ENCODE peak calls at places on chromosomes 2 and 18, in eight cellular contexts. L, F, Q, B, N, V, A and Y are unnamed samples.

GRCh38 chr2:111122631-111123421 is 2.1 kb downstream of the BCL2L11 start:
- DNase-seq in L (peak; percentile 34), F (peak; percentile 52), Q (no peak), B (peak; percentile 82), N (peak; percentile 87), V (peak; percentile 20), A (peak; percentile 92), Y (peak; percentile 17)

GRCh38 chr2:63432373-63432772 is 155.9 kb downstream of the WDPCP start:
- DNase-seq in L (no peak), F (no peak), Q (no peak), B (peak; percentile 63), N (no peak), V (no peak), A (no peak), Y (no peak)

GRCh38 chr2:86337235-86338099 is at the start of gene REEP1:
- DNase-seq in L (no peak), F (no peak), Q (no peak), B (no peak), N (no peak), V (no peak), A (peak; percentile 72), Y (peak; percentile 72)

GRCh38 chr2:196233033-196233807 is 61.8 kb upstream of the STK17B start:
- DNase-seq in L (peak; percentile 45), F (no peak), Q (no peak), B (peak; percentile 81), N (no peak), V (peak; percentile 41), A (peak; percentile 50), Y (no peak)

GRCh38 chr18:48163184-48164095 is 233.0 kb upstream of the SMAD2 start:
- DNase-seq in L (no peak), F (no peak), Q (no peak), B (no peak), N (no peak), V (no peak), A (no peak), Y (no peak)

GRCh38 chr2:128500136-128500800 is 181.6 kb upstream of the HS6ST1 start:
- DNase-seq in L (peak; percentile 14), F (no peak), Q (no peak), B (peak; percentile 11), N (peak; percentile 49), V (no peak), A (no peak), Y (no peak)

GRCh38 chr18:7618821-7619410 is 51.8 kb downstream of the PTPRM start:
- DNase-seq in L (no peak), F (no peak), Q (no peak), B (no peak), N (no peak), V (no peak), A (no peak), Y (no peak)

GRCh38 chr2:95354469-95354901 is 48.0 kb upstream of the FAHD2A start:
- DNase-seq in L (no peak), F (no peak), Q (no peak), B (no peak), N (peak; percentile 58), V (no peak), A (no peak), Y (no peak)

GRCh38 chr2:157459486-157459885 is 15.6 kb upstream of the CYTIP start:
- DNase-seq in L (no peak), F (no peak), Q (no peak), B (no peak), N (no peak), V (no peak), A (no peak), Y (no peak)

GRCh38 chr2:170930132-170931109 is 1.4 kb downstream of the GORASP2 start:
- DNase-seq in L (peak; percentile 84), F (peak; percentile 83), Q (no peak), B (peak; percentile 50), N (no peak), V (no peak), A (no peak), Y (peak; percentile 77)

GRCh38 chr2:44692821-44693220 is 248.7 kb upstream of the SIX3 start:
- DNase-seq in L (no peak), F (no peak), Q (no peak), B (no peak), N (no peak), V (no peak), A (no peak), Y (no peak)

DNA sequence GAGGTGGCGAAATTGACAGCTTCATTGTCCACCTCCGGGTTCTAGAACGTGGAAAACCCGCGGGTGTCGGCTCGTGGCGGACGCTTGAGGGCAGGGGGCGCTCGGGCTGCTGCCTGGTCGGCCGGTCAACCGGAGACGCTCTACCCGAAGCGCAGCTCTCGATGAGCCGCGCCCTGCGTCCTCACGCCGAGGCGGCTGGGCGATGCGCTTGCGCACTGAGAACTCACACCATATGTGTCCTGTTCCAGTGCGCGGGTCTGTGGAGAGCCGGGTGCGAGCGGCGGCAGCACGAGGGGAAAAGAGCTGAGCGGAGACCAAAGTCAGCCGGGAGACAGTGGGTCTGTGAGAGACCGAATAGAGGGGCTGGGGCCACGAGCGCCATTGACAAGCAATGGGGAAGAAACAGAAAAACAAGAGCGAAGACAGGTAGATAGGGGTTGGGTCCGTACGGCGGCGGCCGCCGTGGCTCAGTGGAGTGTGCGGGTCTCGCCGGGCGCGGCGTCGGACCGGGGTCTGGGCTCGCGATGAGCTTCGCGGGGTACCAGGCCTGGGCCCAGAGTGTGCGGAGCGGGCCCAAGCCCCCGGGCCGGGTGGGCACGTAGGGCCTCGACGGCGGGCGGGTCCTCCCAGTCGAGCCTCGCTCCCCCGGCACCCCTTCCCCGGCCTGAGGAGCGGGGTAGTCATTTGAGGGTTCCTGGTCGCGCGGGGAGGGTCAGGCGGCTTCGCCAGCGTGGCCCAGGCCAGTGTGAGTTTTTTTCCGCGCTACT is at the start of gene EIF5B:
- DNase-seq in L (peak; percentile 98), F (peak; percentile 94), Q (peak; percentile 70), B (peak; percentile 98), N (peak; percentile 96), V (peak; percentile 80), A (peak; percentile 99), Y (peak; percentile 93)
- TF ChIP-seq CTCF in L (peak; percentile 87), F (peak; percentile 42), Q (peak; percentile 91), B (peak; percentile 70), N (peak; percentile 8), V (peak; percentile 87), A (peak; percentile 59), Y (peak; percentile 87)

GRCh38 chr2:69296421-69296820 is 90.6 kb downstream of the GFPT1 start:
- DNase-seq in L (no peak), F (no peak), Q (no peak), B (no peak), N (no peak), V (no peak), A (no peak), Y (no peak)

GRCh38 chr2:69298862-69299261 is 88.2 kb downstream of the GFPT1 start:
- DNase-seq in L (no peak), F (no peak), Q (no peak), B (peak; percentile 80), N (no peak), V (no peak), A (no peak), Y (no peak)

GRCh38 chr2:69299772-69300516 is 87.1 kb downstream of the GFPT1 start:
- DNase-seq in L (no peak), F (no peak), Q (no peak), B (no peak), N (no peak), V (no peak), A (no peak), Y (no peak)

GRCh38 chr2:69297216-69297615 is 89.8 kb downstream of the GFPT1 start:
- DNase-seq in L (no peak), F (no peak), Q (no peak), B (no peak), N (no peak), V (no peak), A (no peak), Y (no peak)

DNA sequence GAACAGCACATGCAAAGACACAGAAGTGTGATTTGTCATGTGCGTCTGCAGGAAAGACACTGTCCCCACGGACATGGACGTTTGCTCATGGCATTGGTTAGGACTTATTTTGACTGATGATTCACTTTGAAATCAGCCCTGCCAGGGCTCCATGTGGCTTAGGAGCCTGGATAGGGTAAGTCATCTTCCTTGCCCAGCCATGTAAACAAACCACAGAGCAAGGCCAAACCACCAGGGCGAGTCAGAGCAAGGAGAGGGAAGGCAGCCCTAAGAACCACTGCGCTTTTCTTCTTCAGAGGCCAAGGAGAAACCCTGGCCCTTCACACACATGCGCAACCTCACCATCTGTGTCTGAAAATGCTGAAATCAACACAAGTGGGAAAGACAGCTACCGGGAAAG is 88.8 kb downstream of the GFPT1 start:
- DNase-seq in L (no peak), F (no peak), Q (peak; percentile 83), B (peak; percentile 95), N (no peak), V (peak; percentile 78), A (no peak), Y (no peak)
- TF ChIP-seq CTCF in L (no peak), F (no peak), Q (no peak), B (no peak), N (no peak), V (peak; percentile 7), A (no peak), Y (no peak)

GRCh38 chr2:167451496-167452289 is 563.4 kb downstream of the XIRP2 start:
- DNase-seq in L (no peak), F (no peak), Q (no peak), B (no peak), N (no peak), V (no peak), A (no peak), Y (no peak)
- TF ChIP-seq CTCF in L (no peak), F (no peak), Q (no peak), B (no peak), N (no peak), V (no peak), A (no peak), Y (no peak)

DNA sequence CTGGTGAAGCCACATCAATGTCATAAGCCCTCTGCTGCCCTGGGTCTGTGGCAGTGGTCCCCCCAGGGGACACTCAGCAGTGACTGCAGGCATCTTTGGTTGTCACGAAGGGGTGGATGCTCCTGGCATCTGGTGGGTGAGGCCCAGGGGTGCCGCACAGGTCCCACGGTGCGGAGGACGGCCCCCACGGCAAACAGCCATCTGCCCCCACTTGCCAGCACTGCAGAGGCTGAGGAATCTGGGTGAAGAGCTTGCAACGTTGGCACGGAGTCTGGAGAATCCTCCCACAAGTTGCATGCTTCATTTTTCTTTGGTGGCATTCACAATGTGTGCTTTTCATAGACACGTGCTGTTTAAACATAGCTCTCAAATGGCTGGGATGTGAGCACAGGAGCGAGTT is 105.1 kb upstream of the PXDN start:
- DNase-seq in L (no peak), F (no peak), Q (no peak), B (no peak), N (no peak), V (no peak), A (no peak), Y (no peak)
- TF ChIP-seq CTCF in L (no peak), F (no peak), Q (no peak), B (no peak), N (no peak), V (no peak), A (no peak), Y (no peak)